ENCODE peak calls at places on chromosome 20, in nine cellular contexts. One of them, this sample, is unnamed.

GRCh38 chr20:62646851-62647520 is 4.7 kb downstream of the SLCO4A1 start:
- DNase-seq in AG10803: no peak
- DNase-seq in ovary: no peak
- DNase-seq in OCI-LY7: peak
- DNase-seq in CD4-positive, alpha-beta memory T cell: no peak
- DNase-seq in tibial nerve: no peak
- DNase-seq in CD4-positive, CD25-positive, alpha-beta regulatory T cell: no peak
- DNase-seq in CD8-positive, alpha-beta memory T cell: no peak
- DNase-seq in foreskin fibroblast: no peak
- DNase-seq in this sample: no peak

GRCh38 chr20:7003598-7003997 is 236.1 kb downstream of the BMP2 start:
- DNase-seq in AG10803: no peak
- DNase-seq in ovary: no peak
- DNase-seq in OCI-LY7: no peak
- DNase-seq in CD4-positive, alpha-beta memory T cell: no peak
- DNase-seq in tibial nerve: no peak
- DNase-seq in CD4-positive, CD25-positive, alpha-beta regulatory T cell: no peak
- DNase-seq in CD8-positive, alpha-beta memory T cell: no peak
- DNase-seq in foreskin fibroblast: no peak
- DNase-seq in this sample: no peak

GRCh38 chr20:52060794-52061714 is 130.5 kb downstream of the ZFP64 start:
- DNase-seq in AG10803: peak
- DNase-seq in ovary: no peak
- DNase-seq in OCI-LY7: no peak
- DNase-seq in CD4-positive, alpha-beta memory T cell: no peak
- DNase-seq in tibial nerve: no peak
- DNase-seq in CD4-positive, CD25-positive, alpha-beta regulatory T cell: no peak
- DNase-seq in CD8-positive, alpha-beta memory T cell: no peak
- DNase-seq in foreskin fibroblast: peak
- DNase-seq in this sample: no peak

GRCh38 chr20:25081065-25081729 is 744 bp downstream of the VSX1 start:
- DNase-seq in AG10803: no peak
- DNase-seq in ovary: peak
- DNase-seq in OCI-LY7: no peak
- DNase-seq in CD4-positive, alpha-beta memory T cell: peak
- DNase-seq in tibial nerve: no peak
- DNase-seq in CD4-positive, CD25-positive, alpha-beta regulatory T cell: peak
- DNase-seq in CD8-positive, alpha-beta memory T cell: no peak
- DNase-seq in foreskin fibroblast: no peak
- DNase-seq in this sample: no peak

GRCh38 chr20:64049060-64049886 is at the start of gene SOX18:
- DNase-seq in AG10803: no peak
- DNase-seq in ovary: no peak
- DNase-seq in OCI-LY7: no peak
- DNase-seq in CD4-positive, alpha-beta memory T cell: no peak
- DNase-seq in tibial nerve: no peak
- DNase-seq in CD4-positive, CD25-positive, alpha-beta regulatory T cell: peak
- DNase-seq in CD8-positive, alpha-beta memory T cell: no peak
- DNase-seq in foreskin fibroblast: no peak
- DNase-seq in this sample: peak

GRCh38 chr20:62236200-62236599 is 2.1 kb upstream of the OSBPL2 start:
- DNase-seq in AG10803: no peak
- DNase-seq in ovary: no peak
- DNase-seq in OCI-LY7: no peak
- DNase-seq in CD4-positive, alpha-beta memory T cell: no peak
- DNase-seq in tibial nerve: no peak
- DNase-seq in CD4-positive, CD25-positive, alpha-beta regulatory T cell: no peak
- DNase-seq in CD8-positive, alpha-beta memory T cell: no peak
- DNase-seq in foreskin fibroblast: no peak
- DNase-seq in this sample: no peak

GRCh38 chr20:21796059-21796458 is 90.6 kb downstream of the PAX1 start:
- DNase-seq in AG10803: no peak
- DNase-seq in ovary: no peak
- DNase-seq in OCI-LY7: peak
- DNase-seq in CD4-positive, alpha-beta memory T cell: no peak
- DNase-seq in tibial nerve: no peak
- DNase-seq in CD4-positive, CD25-positive, alpha-beta regulatory T cell: no peak
- DNase-seq in CD8-positive, alpha-beta memory T cell: no peak
- DNase-seq in foreskin fibroblast: no peak
- DNase-seq in this sample: no peak

GRCh38 chr20:17898548-17898994 is 70.0 kb downstream of the SNX5 start:
- DNase-seq in AG10803: peak
- DNase-seq in ovary: peak
- DNase-seq in OCI-LY7: peak
- DNase-seq in CD4-positive, alpha-beta memory T cell: peak
- DNase-seq in tibial nerve: peak
- DNase-seq in CD4-positive, CD25-positive, alpha-beta regulatory T cell: peak
- DNase-seq in CD8-positive, alpha-beta memory T cell: peak
- DNase-seq in foreskin fibroblast: peak
- DNase-seq in this sample: peak

GRCh38 chr20:50276119-50277063 is 85.8 kb downstream of the CEBPB start:
- DNase-seq in AG10803: no peak
- DNase-seq in ovary: no peak
- DNase-seq in OCI-LY7: no peak
- DNase-seq in CD4-positive, alpha-beta memory T cell: no peak
- DNase-seq in tibial nerve: no peak
- DNase-seq in CD4-positive, CD25-positive, alpha-beta regulatory T cell: no peak
- DNase-seq in CD8-positive, alpha-beta memory T cell: no peak
- DNase-seq in foreskin fibroblast: no peak
- DNase-seq in this sample: no peak

GRCh38 chr20:5691918-5692618 is 58.1 kb upstream of the SHLD1 start:
- DNase-seq in AG10803: no peak
- DNase-seq in ovary: no peak
- DNase-seq in OCI-LY7: peak
- DNase-seq in CD4-positive, alpha-beta memory T cell: no peak
- DNase-seq in tibial nerve: no peak
- DNase-seq in CD4-positive, CD25-positive, alpha-beta regulatory T cell: peak
- DNase-seq in CD8-positive, alpha-beta memory T cell: no peak
- DNase-seq in foreskin fibroblast: no peak
- DNase-seq in this sample: no peak

GRCh38 chr20:49245921-49246740 is 26.9 kb downstream of the DDX27 start:
- DNase-seq in AG10803: peak
- DNase-seq in ovary: no peak
- DNase-seq in OCI-LY7: peak
- DNase-seq in CD4-positive, alpha-beta memory T cell: peak
- DNase-seq in tibial nerve: peak
- DNase-seq in CD4-positive, CD25-positive, alpha-beta regulatory T cell: peak
- DNase-seq in CD8-positive, alpha-beta memory T cell: no peak
- DNase-seq in foreskin fibroblast: peak
- DNase-seq in this sample: peak

GRCh38 chr20:41217422-41217821 is 80.1 kb downstream of the PLCG1 start:
- DNase-seq in AG10803: no peak
- DNase-seq in ovary: no peak
- DNase-seq in OCI-LY7: no peak
- DNase-seq in CD4-positive, alpha-beta memory T cell: no peak
- DNase-seq in tibial nerve: no peak
- DNase-seq in CD4-positive, CD25-positive, alpha-beta regulatory T cell: no peak
- DNase-seq in CD8-positive, alpha-beta memory T cell: no peak
- DNase-seq in foreskin fibroblast: no peak
- DNase-seq in this sample: no peak

GRCh38 chr20:36848677-36849076 is 27.3 kb upstream of the TLDC2 start:
- DNase-seq in AG10803: no peak
- DNase-seq in ovary: no peak
- DNase-seq in OCI-LY7: no peak
- DNase-seq in CD4-positive, alpha-beta memory T cell: no peak
- DNase-seq in tibial nerve: no peak
- DNase-seq in CD4-positive, CD25-positive, alpha-beta regulatory T cell: no peak
- DNase-seq in CD8-positive, alpha-beta memory T cell: no peak
- DNase-seq in foreskin fibroblast: no peak
- DNase-seq in this sample: no peak
- H3K4me3 ChIP-seq in AG10803: peak
- H3K4me3 ChIP-seq in ovary: no peak
- H3K4me3 ChIP-seq in OCI-LY7: no peak
- H3K4me3 ChIP-seq in CD4-positive, alpha-beta memory T cell: no peak
- H3K4me3 ChIP-seq in tibial nerve: no peak
- H3K4me3 ChIP-seq in CD4-positive, CD25-positive, alpha-beta regulatory T cell: no peak
- H3K4me3 ChIP-seq in CD8-positive, alpha-beta memory T cell: no peak
- H3K4me3 ChIP-seq in foreskin fibroblast: no peak
- H3K4me3 ChIP-seq in this sample: no peak

GRCh38 chr20:1803216-1804128 is 91.7 kb upstream of the SIRPA start:
- DNase-seq in AG10803: peak
- DNase-seq in ovary: peak
- DNase-seq in OCI-LY7: no peak
- DNase-seq in CD4-positive, alpha-beta memory T cell: no peak
- DNase-seq in tibial nerve: peak
- DNase-seq in CD4-positive, CD25-positive, alpha-beta regulatory T cell: peak
- DNase-seq in CD8-positive, alpha-beta memory T cell: no peak
- DNase-seq in foreskin fibroblast: peak
- DNase-seq in this sample: peak
- H3K4me3 ChIP-seq in AG10803: peak
- H3K4me3 ChIP-seq in ovary: peak
- H3K4me3 ChIP-seq in OCI-LY7: no peak
- H3K4me3 ChIP-seq in CD4-positive, alpha-beta memory T cell: no peak
- H3K4me3 ChIP-seq in tibial nerve: peak
- H3K4me3 ChIP-seq in CD4-positive, CD25-positive, alpha-beta regulatory T cell: no peak
- H3K4me3 ChIP-seq in CD8-positive, alpha-beta memory T cell: no peak
- H3K4me3 ChIP-seq in foreskin fibroblast: peak
- H3K4me3 ChIP-seq in this sample: peak

GRCh38 chr20:44584103-44584690 is 1.8 kb downstream of the PKIG start:
- DNase-seq in AG10803: no peak
- DNase-seq in ovary: no peak
- DNase-seq in OCI-LY7: peak
- DNase-seq in CD4-positive, alpha-beta memory T cell: no peak
- DNase-seq in tibial nerve: no peak
- DNase-seq in CD4-positive, CD25-positive, alpha-beta regulatory T cell: no peak
- DNase-seq in CD8-positive, alpha-beta memory T cell: no peak
- DNase-seq in foreskin fibroblast: no peak
- DNase-seq in this sample: no peak

GRCh38 chr20:44589522-44589921 is 7.1 kb downstream of the PKIG start:
- DNase-seq in AG10803: no peak
- DNase-seq in ovary: no peak
- DNase-seq in OCI-LY7: no peak
- DNase-seq in CD4-positive, alpha-beta memory T cell: no peak
- DNase-seq in tibial nerve: no peak
- DNase-seq in CD4-positive, CD25-positive, alpha-beta regulatory T cell: no peak
- DNase-seq in CD8-positive, alpha-beta memory T cell: no peak
- DNase-seq in foreskin fibroblast: no peak
- DNase-seq in this sample: no peak

GRCh38 chr20:44585042-44585968 is 2.9 kb downstream of the PKIG start:
- DNase-seq in AG10803: no peak
- DNase-seq in ovary: no peak
- DNase-seq in OCI-LY7: peak
- DNase-seq in CD4-positive, alpha-beta memory T cell: no peak
- DNase-seq in tibial nerve: no peak
- DNase-seq in CD4-positive, CD25-positive, alpha-beta regulatory T cell: no peak
- DNase-seq in CD8-positive, alpha-beta memory T cell: no peak
- DNase-seq in foreskin fibroblast: no peak
- DNase-seq in this sample: no peak

GRCh38 chr20:44586289-44586911 is 4.0 kb downstream of the PKIG start:
- DNase-seq in AG10803: no peak
- DNase-seq in ovary: no peak
- DNase-seq in OCI-LY7: peak
- DNase-seq in CD4-positive, alpha-beta memory T cell: no peak
- DNase-seq in tibial nerve: no peak
- DNase-seq in CD4-positive, CD25-positive, alpha-beta regulatory T cell: no peak
- DNase-seq in CD8-positive, alpha-beta memory T cell: no peak
- DNase-seq in foreskin fibroblast: no peak
- DNase-seq in this sample: no peak

GRCh38 chr20:44586986-44587980 is 4.9 kb downstream of the PKIG start:
- DNase-seq in AG10803: no peak
- DNase-seq in ovary: no peak
- DNase-seq in OCI-LY7: peak
- DNase-seq in CD4-positive, alpha-beta memory T cell: no peak
- DNase-seq in tibial nerve: no peak
- DNase-seq in CD4-positive, CD25-positive, alpha-beta regulatory T cell: no peak
- DNase-seq in CD8-positive, alpha-beta memory T cell: no peak
- DNase-seq in foreskin fibroblast: no peak
- DNase-seq in this sample: no peak
- H3K4me3 ChIP-seq in AG10803: no peak
- H3K4me3 ChIP-seq in ovary: no peak
- H3K4me3 ChIP-seq in OCI-LY7: peak
- H3K4me3 ChIP-seq in CD4-positive, alpha-beta memory T cell: no peak
- H3K4me3 ChIP-seq in tibial nerve: no peak
- H3K4me3 ChIP-seq in CD4-positive, CD25-positive, alpha-beta regulatory T cell: no peak
- H3K4me3 ChIP-seq in CD8-positive, alpha-beta memory T cell: no peak
- H3K4me3 ChIP-seq in foreskin fibroblast: no peak
- H3K4me3 ChIP-seq in this sample: no peak

GRCh38 chr20:22924036-22924737 is 110.9 kb upstream of the SSTR4 start:
- DNase-seq in AG10803: no peak
- DNase-seq in ovary: peak
- DNase-seq in OCI-LY7: no peak
- DNase-seq in CD4-positive, alpha-beta memory T cell: no peak
- DNase-seq in tibial nerve: no peak
- DNase-seq in CD4-positive, CD25-positive, alpha-beta regulatory T cell: no peak
- DNase-seq in CD8-positive, alpha-beta memory T cell: no peak
- DNase-seq in foreskin fibroblast: no peak
- DNase-seq in this sample: no peak

GRCh38 chr20:22924949-22925612 is 110.0 kb upstream of the SSTR4 start:
- DNase-seq in AG10803: no peak
- DNase-seq in ovary: no peak
- DNase-seq in OCI-LY7: no peak
- DNase-seq in CD4-positive, alpha-beta memory T cell: no peak
- DNase-seq in tibial nerve: no peak
- DNase-seq in CD4-positive, CD25-positive, alpha-beta regulatory T cell: no peak
- DNase-seq in CD8-positive, alpha-beta memory T cell: no peak
- DNase-seq in foreskin fibroblast: no peak
- DNase-seq in this sample: no peak

GRCh38 chr20:22920898-22921297 is 114.2 kb upstream of the SSTR4 start:
- DNase-seq in AG10803: no peak
- DNase-seq in ovary: no peak
- DNase-seq in OCI-LY7: no peak
- DNase-seq in CD4-positive, alpha-beta memory T cell: no peak
- DNase-seq in tibial nerve: no peak
- DNase-seq in CD4-positive, CD25-positive, alpha-beta regulatory T cell: no peak
- DNase-seq in CD8-positive, alpha-beta memory T cell: no peak
- DNase-seq in foreskin fibroblast: no peak
- DNase-seq in this sample: no peak

GRCh38 chr20:22922987-22923386 is 112.1 kb upstream of the SSTR4 start:
- DNase-seq in AG10803: no peak
- DNase-seq in ovary: no peak
- DNase-seq in OCI-LY7: no peak
- DNase-seq in CD4-positive, alpha-beta memory T cell: no peak
- DNase-seq in tibial nerve: no peak
- DNase-seq in CD4-positive, CD25-positive, alpha-beta regulatory T cell: no peak
- DNase-seq in CD8-positive, alpha-beta memory T cell: no peak
- DNase-seq in foreskin fibroblast: no peak
- DNase-seq in this sample: no peak

DNA sequence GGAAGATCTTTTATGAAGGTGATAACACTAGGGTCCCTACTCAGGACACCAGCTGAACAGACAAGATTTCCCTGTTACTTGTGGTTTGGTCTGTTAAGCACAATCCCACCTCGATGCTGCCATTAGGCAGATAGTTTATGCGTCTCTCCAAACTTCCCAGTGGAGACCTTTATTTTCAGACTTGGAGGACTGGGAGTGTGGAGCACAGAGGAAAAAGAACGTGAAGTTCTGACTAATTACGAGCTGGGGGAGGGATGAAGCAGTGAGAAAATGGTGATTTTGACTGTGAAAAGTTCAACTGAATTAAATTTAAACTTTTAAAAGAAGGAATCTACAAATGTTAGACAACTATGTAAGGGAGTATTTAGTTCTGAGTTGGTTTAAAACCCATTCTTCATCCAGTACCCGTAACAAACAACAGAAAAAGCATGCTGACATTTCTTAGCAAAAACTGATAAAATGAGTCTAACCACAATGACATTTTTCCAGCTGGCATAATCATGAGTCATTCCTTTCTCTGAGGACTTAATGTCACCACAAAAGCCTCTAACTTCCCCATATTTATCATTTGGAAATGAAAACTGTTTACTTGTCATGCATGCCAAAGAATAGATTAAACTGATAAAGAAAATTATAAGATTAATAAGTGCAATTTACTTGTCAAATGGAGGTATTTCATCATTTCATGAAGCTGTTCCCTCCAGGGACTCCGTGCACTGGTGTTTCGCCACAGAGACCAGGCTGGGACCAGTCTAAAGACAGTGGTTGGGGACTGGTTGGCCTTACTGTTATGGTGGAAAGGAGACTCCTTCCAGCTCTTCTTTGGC is 113.3 kb upstream of the SSTR4 start:
- DNase-seq in AG10803: peak
- DNase-seq in ovary: no peak
- DNase-seq in OCI-LY7: no peak
- DNase-seq in CD4-positive, alpha-beta memory T cell: no peak
- DNase-seq in tibial nerve: no peak
- DNase-seq in CD4-positive, CD25-positive, alpha-beta regulatory T cell: no peak
- DNase-seq in CD8-positive, alpha-beta memory T cell: no peak
- DNase-seq in foreskin fibroblast: peak
- DNase-seq in this sample: no peak
- H3K4me3 ChIP-seq in AG10803: no peak
- H3K4me3 ChIP-seq in ovary: no peak
- H3K4me3 ChIP-seq in OCI-LY7: no peak
- H3K4me3 ChIP-seq in CD4-positive, alpha-beta memory T cell: no peak
- H3K4me3 ChIP-seq in tibial nerve: no peak
- H3K4me3 ChIP-seq in CD4-positive, CD25-positive, alpha-beta regulatory T cell: no peak
- H3K4me3 ChIP-seq in CD8-positive, alpha-beta memory T cell: no peak
- H3K4me3 ChIP-seq in foreskin fibroblast: no peak
- H3K4me3 ChIP-seq in this sample: no peak